ENCODE peak calls at places on chromosomes 5 and 9, in six cellular contexts. K is choroid plexus epithelial cell, W is tibial artery, A is AG04449, V is lower lobe of right lung, F is upper lobe of left lung. O is an unnamed sample.

GRCh38 chr5:166768536-166768935 is 1522.9 kb upstream of the WWC1 start:
- DNase-seq in F (no peak), V (no peak), K (peak), A (no peak), W (no peak), O (peak)

GRCh38 chr9:36207546-36208012 is 16.9 kb downstream of the CLTA start:
- DNase-seq in F (no peak), V (no peak), W (no peak), K (peak), A (no peak), O (no peak)

GRCh38 chr5:10621837-10622236 is 58.0 kb downstream of the ANKRD33B start:
- DNase-seq in V (no peak), F (no peak), K (no peak), W (no peak), A (no peak), O (no peak)

GRCh38 chr9:134666801-134667200 is 25.2 kb downstream of the COL5A1 start:
- DNase-seq in W (no peak), K (no peak), F (no peak), A (no peak), V (no peak), O (no peak)

GRCh38 chr5:36228505-36228904 is 13.2 kb downstream of the NADK2 start:
- DNase-seq in A (no peak), K (no peak), F (no peak), W (no peak), V (no peak), O (no peak)

GRCh38 chr9:80146466-80146865 is 574.7 kb downstream of the TLE4 start:
- DNase-seq in F (no peak), A (no peak), W (no peak), K (peak), V (no peak), O (no peak)

GRCh38 chr9:79551586-79551985 is 20.2 kb upstream of the TLE4 start:
- DNase-seq in W (no peak), K (no peak), F (no peak), V (no peak), A (no peak), O (no peak)

GRCh38 chr5:141618030-141618803 is 583 bp downstream of the DIAPH1 start:
- DNase-seq in W (peak), V (peak), A (no peak), K (no peak), F (peak), O (no peak)

GRCh38 chr9:88174324-88174723 is 36.0 kb upstream of the SPATA31C2 start:
- DNase-seq in F (no peak), V (no peak), W (no peak), A (no peak), K (peak), O (no peak)

GRCh38 chr9:24487250-24487861 is 58.3 kb downstream of the IZUMO3 start:
- DNase-seq in K (peak), A (no peak), V (no peak), W (no peak), F (no peak), O (peak)

GRCh38 chr5:73957397-73958001 is 331.5 kb downstream of the ARHGEF28 start:
- DNase-seq in W (no peak), F (no peak), V (no peak), K (peak), A (no peak), O (no peak)

GRCh38 chr5:157113007-157113406 is 4.2 kb upstream of the HAVCR2 start:
- DNase-seq in F (peak), K (peak), W (no peak), A (no peak), V (no peak), O (no peak)

GRCh38 chr9:114474425-114474824 is 30.8 kb downstream of the WHRN start:
- DNase-seq in F (no peak), W (no peak), V (no peak), K (no peak), A (no peak), O (no peak)

GRCh38 chr5:56170557-56170956 is 62.6 kb downstream of the ANKRD55 start:
- DNase-seq in W (peak), K (peak), A (no peak), F (no peak), V (no peak), O (no peak)

GRCh38 chr9:87535817-87536539 is 38.3 kb downstream of the DAPK1 start:
- DNase-seq in W (no peak), A (no peak), K (peak), V (no peak), F (no peak), O (no peak)

GRCh38 chr9:137828527-137829259 is 48.9 kb upstream of the CACNA1B start:
- DNase-seq in W (no peak), K (peak), F (no peak), A (no peak), V (no peak), O (no peak)

GRCh38 chr5:122726990-122727616 is 47.8 kb upstream of the SNX2 start:
- DNase-seq in F (no peak), V (no peak), A (peak), K (peak), W (no peak), O (peak)

GRCh38 chr5:138975098-138975847 is 100.1 kb upstream of the LRRTM2 start:
- DNase-seq in F (peak), V (no peak), W (peak), A (no peak), K (peak), O (peak)

GRCh38 chr5:82448374-82448773 is 170.2 kb upstream of the RPS23 start:
- DNase-seq in K (no peak), W (no peak), V (no peak), A (no peak), F (no peak), O (no peak)

GRCh38 chr9:128065907-128066712 is 1.0 kb downstream of the NAIF1 start:
- DNase-seq in F (no peak), V (no peak), K (no peak), A (no peak), W (no peak), O (no peak)
- H3K4me3 ChIP-seq in F (peak), V (peak), K (peak), A (peak), W (peak), O (peak)

DNA sequence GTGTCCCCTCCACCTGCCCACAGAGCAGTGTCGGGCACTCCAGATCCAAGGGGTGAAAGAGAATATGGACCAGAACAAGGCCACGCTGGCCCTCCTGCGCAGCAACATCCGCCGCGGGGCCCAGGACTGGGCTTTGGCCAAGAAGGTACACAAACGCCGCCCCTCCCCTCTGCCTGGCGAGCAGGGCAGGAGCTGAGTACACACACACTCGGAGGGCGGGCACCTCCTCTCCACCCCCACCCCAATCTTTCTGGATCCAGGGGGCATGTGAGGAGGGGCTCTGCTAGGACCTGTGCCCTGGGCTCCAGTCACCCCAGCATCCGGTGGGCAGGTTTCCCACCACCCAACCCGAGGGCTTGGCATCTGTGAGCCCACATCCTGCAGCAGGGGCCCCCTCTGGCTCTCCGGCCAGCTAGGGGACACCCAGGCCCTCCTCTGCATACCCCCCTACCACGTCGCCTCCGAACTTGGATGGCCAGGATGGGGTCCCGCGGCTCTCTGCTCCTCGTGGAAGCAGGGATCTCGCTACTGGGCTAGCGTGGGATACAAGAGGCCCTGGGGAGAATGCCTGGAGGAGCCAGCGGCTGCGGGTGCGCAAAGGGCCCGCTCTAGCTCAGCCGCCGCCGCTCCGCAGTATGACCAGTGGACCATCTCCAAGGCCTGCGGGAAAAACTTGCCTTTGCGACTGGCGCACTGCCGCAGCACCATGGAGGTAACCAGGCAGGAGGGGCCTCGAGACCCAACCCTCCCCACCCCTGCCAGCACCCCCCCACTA is 3.1 kb downstream of the CCDC183 start:
- DNase-seq in V (peak), W (no peak), F (peak), A (no peak), K (no peak), O (no peak)
- H3K4me3 ChIP-seq in V (peak), W (no peak), F (peak), A (no peak), K (no peak), O (no peak)

GRCh38 chr9:27110181-27110580 is 1.2 kb downstream of the TEK start:
- DNase-seq in K (no peak), W (no peak), F (no peak), A (no peak), V (no peak), O (no peak)
- H3K4me3 ChIP-seq in K (no peak), W (peak), F (peak), A (no peak), V (peak), O (peak)

GRCh38 chr5:143566139-143566538 is 162.7 kb upstream of the NR3C1 start:
- DNase-seq in K (no peak), A (no peak), V (no peak), F (no peak), W (no peak), O (no peak)

GRCh38 chr5:143568105-143568504 is 164.6 kb upstream of the NR3C1 start:
- DNase-seq in K (no peak), A (no peak), F (no peak), W (no peak), V (no peak), O (no peak)

GRCh38 chr5:143561248-143561647 is 157.8 kb upstream of the NR3C1 start:
- DNase-seq in F (peak), V (no peak), W (no peak), K (no peak), A (no peak), O (no peak)

GRCh38 chr5:143562935-143563334 is 159.4 kb upstream of the NR3C1 start:
- DNase-seq in W (peak), F (peak), V (no peak), A (no peak), K (peak), O (peak)

DNA sequence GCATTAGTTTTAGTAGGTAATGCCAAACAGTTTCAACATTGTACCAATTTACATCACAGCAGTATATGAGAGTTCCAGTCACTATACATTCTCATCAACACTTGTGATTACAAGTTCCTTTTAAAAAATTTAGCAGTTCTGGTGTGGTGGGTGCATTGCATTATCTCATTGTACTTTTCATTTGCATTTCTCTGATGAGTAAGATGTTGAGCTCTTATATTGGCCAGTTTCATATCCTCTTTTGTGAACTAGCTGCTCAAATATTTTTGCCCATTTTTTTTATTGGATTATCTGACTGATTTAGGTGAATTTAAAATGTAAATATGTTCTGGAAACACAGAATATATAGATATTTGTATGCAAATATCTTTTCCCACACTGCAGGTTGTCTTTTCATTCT is 160.9 kb upstream of the NR3C1 start:
- DNase-seq in F (no peak), A (no peak), W (no peak), K (no peak), V (no peak), O (no peak)
- H3K4me3 ChIP-seq in F (no peak), A (no peak), W (no peak), K (no peak), V (no peak), O (no peak)